ENCODE peak calls at places on chromosomes 11 and 22, in four cellular contexts. One of them, this sample, is unnamed.

GRCh38 chr11:68780829-68781228 is 29.5 kb upstream of the TESMIN start:
- DNase-seq in heart left ventricle: peak
- DNase-seq in CD8-positive, alpha-beta memory T cell: peak
- DNase-seq in IMR-90: no peak
- DNase-seq in this sample: no peak

GRCh38 chr11:76617553-76618265 is 52.8 kb downstream of the LRRC32 start:
- DNase-seq in CD8-positive, alpha-beta memory T cell: no peak
- DNase-seq in heart left ventricle: no peak
- DNase-seq in IMR-90: peak
- DNase-seq in this sample: peak

GRCh38 chr22:29004647-29005371 is 56.8 kb downstream of the C22orf31 start:
- DNase-seq in CD8-positive, alpha-beta memory T cell: no peak
- DNase-seq in heart left ventricle: peak
- DNase-seq in IMR-90: peak
- DNase-seq in this sample: peak

GRCh38 chr22:28137036-28137435 is 218.0 kb upstream of the PITPNB start:
- DNase-seq in IMR-90: no peak
- DNase-seq in heart left ventricle: no peak
- DNase-seq in CD8-positive, alpha-beta memory T cell: no peak
- DNase-seq in this sample: no peak

GRCh38 chr11:129191649-129192048 is 476 bp downstream of the ARHGAP32 start:
- DNase-seq in IMR-90: no peak
- DNase-seq in CD8-positive, alpha-beta memory T cell: no peak
- DNase-seq in heart left ventricle: no peak
- DNase-seq in this sample: no peak

GRCh38 chr22:45429921-45430775 is 16.7 kb downstream of the RIBC2 start:
- DNase-seq in CD8-positive, alpha-beta memory T cell: no peak
- DNase-seq in IMR-90: no peak
- DNase-seq in heart left ventricle: no peak
- DNase-seq in this sample: peak

GRCh38 chr11:76577199-76577920 is 93.2 kb downstream of the LRRC32 start:
- DNase-seq in IMR-90: peak
- DNase-seq in heart left ventricle: peak
- DNase-seq in CD8-positive, alpha-beta memory T cell: no peak
- DNase-seq in this sample: no peak

GRCh38 chr11:125886997-125887372 is 483 bp upstream of the HYLS1 start:
- DNase-seq in CD8-positive, alpha-beta memory T cell: peak
- DNase-seq in heart left ventricle: peak
- DNase-seq in IMR-90: no peak
- DNase-seq in this sample: peak

GRCh38 chr11:19789840-19790710 is 77.4 kb downstream of the NAV2 start:
- DNase-seq in heart left ventricle: no peak
- DNase-seq in IMR-90: peak
- DNase-seq in CD8-positive, alpha-beta memory T cell: no peak
- DNase-seq in this sample: no peak

GRCh38 chr22:47204002-47204979 is 441.8 kb downstream of the TBC1D22A start:
- DNase-seq in IMR-90: no peak
- DNase-seq in heart left ventricle: no peak
- DNase-seq in CD8-positive, alpha-beta memory T cell: peak
- DNase-seq in this sample: peak

GRCh38 chr11:110176366-110177056 is 83.3 kb downstream of the ZC3H12C start:
- DNase-seq in heart left ventricle: no peak
- DNase-seq in CD8-positive, alpha-beta memory T cell: no peak
- DNase-seq in IMR-90: peak
- DNase-seq in this sample: no peak

GRCh38 chr11:94960488-94960887 is 12.9 kb downstream of the CWC15 start:
- DNase-seq in CD8-positive, alpha-beta memory T cell: no peak
- DNase-seq in IMR-90: no peak
- DNase-seq in heart left ventricle: no peak
- DNase-seq in this sample: no peak

GRCh38 chr11:96065379-96065778 is 141.5 kb upstream of the MTMR2 start:
- DNase-seq in CD8-positive, alpha-beta memory T cell: no peak
- DNase-seq in heart left ventricle: no peak
- DNase-seq in IMR-90: peak
- DNase-seq in this sample: no peak

GRCh38 chr22:45911601-45912271 is 65.2 kb downstream of the WNT7B start:
- DNase-seq in IMR-90: no peak
- DNase-seq in CD8-positive, alpha-beta memory T cell: no peak
- DNase-seq in heart left ventricle: peak
- DNase-seq in this sample: no peak

GRCh38 chr11:128725630-128726461 is 32.0 kb downstream of the FLI1 start:
- DNase-seq in heart left ventricle: no peak
- DNase-seq in IMR-90: peak
- DNase-seq in CD8-positive, alpha-beta memory T cell: peak
- DNase-seq in this sample: no peak

GRCh38 chr11:9616042-9616640 is 42.7 kb downstream of the WEE1 start:
- DNase-seq in heart left ventricle: no peak
- DNase-seq in IMR-90: peak
- DNase-seq in CD8-positive, alpha-beta memory T cell: no peak
- DNase-seq in this sample: no peak

GRCh38 chr11:24400059-24400665 is 96.7 kb upstream of the LUZP2 start:
- DNase-seq in CD8-positive, alpha-beta memory T cell: no peak
- DNase-seq in heart left ventricle: no peak
- DNase-seq in IMR-90: no peak
- DNase-seq in this sample: no peak

GRCh38 chr11:125807909-125808308 is 20.0 kb downstream of the PATE3 start:
- DNase-seq in IMR-90: peak
- DNase-seq in CD8-positive, alpha-beta memory T cell: no peak
- DNase-seq in heart left ventricle: no peak
- DNase-seq in this sample: no peak

GRCh38 chr11:117220568-117220967 is 11.3 kb downstream of the PCSK7 start:
- DNase-seq in CD8-positive, alpha-beta memory T cell: no peak
- DNase-seq in IMR-90: no peak
- DNase-seq in heart left ventricle: peak
- DNase-seq in this sample: no peak

GRCh38 chr22:24429411-24430365 is 2.3 kb downstream of the ADORA2A start:
- DNase-seq in IMR-90: peak
- DNase-seq in CD8-positive, alpha-beta memory T cell: peak
- DNase-seq in heart left ventricle: peak
- DNase-seq in this sample: no peak

GRCh38 chr11:34161812-34162506 is 56.5 kb downstream of the NAT10 start:
- DNase-seq in IMR-90: peak
- DNase-seq in CD8-positive, alpha-beta memory T cell: peak
- DNase-seq in heart left ventricle: no peak
- DNase-seq in this sample: no peak

GRCh38 chr11:102762414-102762813 is 18.0 kb downstream of the MMP10 start:
- DNase-seq in heart left ventricle: no peak
- DNase-seq in CD8-positive, alpha-beta memory T cell: no peak
- DNase-seq in IMR-90: peak
- DNase-seq in this sample: no peak

GRCh38 chr11:94400839-94401772 is at the start of gene GPR83:
- DNase-seq in heart left ventricle: no peak
- DNase-seq in CD8-positive, alpha-beta memory T cell: no peak
- DNase-seq in IMR-90: peak
- DNase-seq in this sample: no peak

GRCh38 chr11:57641426-57641825 is 8.3 kb downstream of the YPEL4 start:
- DNase-seq in IMR-90: peak
- DNase-seq in heart left ventricle: no peak
- DNase-seq in CD8-positive, alpha-beta memory T cell: no peak
- DNase-seq in this sample: no peak

GRCh38 chr22:35749808-35750207 is 32.1 kb downstream of the APOL5 start:
- DNase-seq in CD8-positive, alpha-beta memory T cell: no peak
- DNase-seq in heart left ventricle: no peak
- DNase-seq in IMR-90: no peak
- DNase-seq in this sample: no peak

GRCh38 chr11:72430743-72431570 is 3.4 kb downstream of the CLPB start:
- DNase-seq in CD8-positive, alpha-beta memory T cell: no peak
- DNase-seq in heart left ventricle: peak
- DNase-seq in IMR-90: peak
- DNase-seq in this sample: no peak

GRCh38 chr11:124898711-124899110 is 1.0 kb upstream of the ROBO4 start:
- DNase-seq in heart left ventricle: peak
- DNase-seq in IMR-90: no peak
- DNase-seq in CD8-positive, alpha-beta memory T cell: no peak
- DNase-seq in this sample: peak

GRCh38 chr22:29555065-29555644 is 1.6 kb upstream of the THOC5 start:
- DNase-seq in CD8-positive, alpha-beta memory T cell: no peak
- DNase-seq in heart left ventricle: no peak
- DNase-seq in IMR-90: peak
- DNase-seq in this sample: peak

GRCh38 chr22:33807465-33807864 is 112.8 kb downstream of the LARGE1 start:
- DNase-seq in heart left ventricle: no peak
- DNase-seq in CD8-positive, alpha-beta memory T cell: no peak
- DNase-seq in IMR-90: peak
- DNase-seq in this sample: no peak

GRCh38 chr11:83600656-83601055 is 314.5 kb upstream of the CCDC90B start:
- DNase-seq in CD8-positive, alpha-beta memory T cell: no peak
- DNase-seq in IMR-90: no peak
- DNase-seq in heart left ventricle: no peak
- DNase-seq in this sample: no peak

GRCh38 chr11:848380-848931 is 5.8 kb downstream of the TSPAN4 start:
- DNase-seq in CD8-positive, alpha-beta memory T cell: peak
- DNase-seq in IMR-90: no peak
- DNase-seq in heart left ventricle: no peak
- DNase-seq in this sample: no peak

DNA sequence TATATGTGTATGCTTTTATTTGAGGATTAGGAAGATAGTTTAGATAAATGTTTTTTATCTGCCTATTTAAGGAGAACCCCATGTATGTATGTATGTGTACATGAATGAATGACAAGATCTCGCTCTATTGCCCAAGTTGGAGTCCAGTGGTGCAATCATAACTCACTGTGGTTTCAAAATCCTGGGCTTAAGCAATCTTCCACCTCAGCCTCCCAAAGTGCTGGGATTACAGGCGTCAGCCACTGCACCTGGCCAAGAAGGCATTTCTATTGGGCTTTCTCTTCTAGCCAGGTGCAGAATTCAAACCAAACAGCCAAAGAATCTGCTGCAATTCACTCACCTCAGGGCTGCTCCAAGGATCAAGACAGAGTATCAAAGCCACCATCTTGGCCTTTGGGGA is 25.5 kb upstream of the DGKZ start:
- DNase-seq in heart left ventricle: no peak
- DNase-seq in CD8-positive, alpha-beta memory T cell: no peak
- DNase-seq in IMR-90: no peak
- DNase-seq in this sample: no peak
- H3K4me3 ChIP-seq in heart left ventricle: no peak
- H3K4me3 ChIP-seq in CD8-positive, alpha-beta memory T cell: no peak
- H3K4me3 ChIP-seq in IMR-90: no peak
- H3K4me3 ChIP-seq in this sample: no peak

GRCh38 chr11:64644348-64645242 is 53.6 kb downstream of the SLC22A12 start:
- DNase-seq in IMR-90: no peak
- DNase-seq in CD8-positive, alpha-beta memory T cell: no peak
- DNase-seq in heart left ventricle: no peak
- DNase-seq in this sample: no peak
- H3K4me3 ChIP-seq in IMR-90: no peak
- H3K4me3 ChIP-seq in CD8-positive, alpha-beta memory T cell: no peak
- H3K4me3 ChIP-seq in heart left ventricle: no peak
- H3K4me3 ChIP-seq in this sample: no peak

GRCh38 chr22:38841635-38842034 is 2.2 kb downstream of the NPTXR start:
- DNase-seq in IMR-90: no peak
- DNase-seq in heart left ventricle: no peak
- DNase-seq in CD8-positive, alpha-beta memory T cell: no peak
- DNase-seq in this sample: no peak

GRCh38 chr22:38842512-38843200 is 1.2 kb downstream of the NPTXR start:
- DNase-seq in heart left ventricle: no peak
- DNase-seq in IMR-90: no peak
- DNase-seq in CD8-positive, alpha-beta memory T cell: no peak
- DNase-seq in this sample: no peak

GRCh38 chr22:38843201-38843715 is 570 bp downstream of the NPTXR start:
- DNase-seq in heart left ventricle: peak
- DNase-seq in IMR-90: peak
- DNase-seq in CD8-positive, alpha-beta memory T cell: peak
- DNase-seq in this sample: no peak

GRCh38 chr22:38840129-38840528 is 3.7 kb downstream of the NPTXR start:
- DNase-seq in heart left ventricle: no peak
- DNase-seq in IMR-90: no peak
- DNase-seq in CD8-positive, alpha-beta memory T cell: no peak
- DNase-seq in this sample: no peak

GRCh38 chr22:38841211-38841610 is 2.6 kb downstream of the NPTXR start:
- DNase-seq in CD8-positive, alpha-beta memory T cell: no peak
- DNase-seq in heart left ventricle: no peak
- DNase-seq in IMR-90: no peak
- DNase-seq in this sample: no peak
- H3K4me3 ChIP-seq in CD8-positive, alpha-beta memory T cell: no peak
- H3K4me3 ChIP-seq in heart left ventricle: no peak
- H3K4me3 ChIP-seq in IMR-90: no peak
- H3K4me3 ChIP-seq in this sample: no peak

GRCh38 chr11:69983897-69984438 is 94.1 kb upstream of the ANO1 start:
- DNase-seq in IMR-90: peak
- DNase-seq in CD8-positive, alpha-beta memory T cell: no peak
- DNase-seq in heart left ventricle: no peak
- DNase-seq in this sample: peak

GRCh38 chr11:69985654-69986420 is 92.3 kb upstream of the ANO1 start:
- DNase-seq in CD8-positive, alpha-beta memory T cell: no peak
- DNase-seq in heart left ventricle: no peak
- DNase-seq in IMR-90: no peak
- DNase-seq in this sample: peak

GRCh38 chr11:69984457-69985261 is 93.5 kb upstream of the ANO1 start:
- DNase-seq in CD8-positive, alpha-beta memory T cell: no peak
- DNase-seq in heart left ventricle: no peak
- DNase-seq in IMR-90: no peak
- DNase-seq in this sample: no peak

GRCh38 chr11:69985331-69985653 is 92.8 kb upstream of the ANO1 start:
- DNase-seq in CD8-positive, alpha-beta memory T cell: no peak
- DNase-seq in IMR-90: no peak
- DNase-seq in heart left ventricle: no peak
- DNase-seq in this sample: no peak

DNA sequence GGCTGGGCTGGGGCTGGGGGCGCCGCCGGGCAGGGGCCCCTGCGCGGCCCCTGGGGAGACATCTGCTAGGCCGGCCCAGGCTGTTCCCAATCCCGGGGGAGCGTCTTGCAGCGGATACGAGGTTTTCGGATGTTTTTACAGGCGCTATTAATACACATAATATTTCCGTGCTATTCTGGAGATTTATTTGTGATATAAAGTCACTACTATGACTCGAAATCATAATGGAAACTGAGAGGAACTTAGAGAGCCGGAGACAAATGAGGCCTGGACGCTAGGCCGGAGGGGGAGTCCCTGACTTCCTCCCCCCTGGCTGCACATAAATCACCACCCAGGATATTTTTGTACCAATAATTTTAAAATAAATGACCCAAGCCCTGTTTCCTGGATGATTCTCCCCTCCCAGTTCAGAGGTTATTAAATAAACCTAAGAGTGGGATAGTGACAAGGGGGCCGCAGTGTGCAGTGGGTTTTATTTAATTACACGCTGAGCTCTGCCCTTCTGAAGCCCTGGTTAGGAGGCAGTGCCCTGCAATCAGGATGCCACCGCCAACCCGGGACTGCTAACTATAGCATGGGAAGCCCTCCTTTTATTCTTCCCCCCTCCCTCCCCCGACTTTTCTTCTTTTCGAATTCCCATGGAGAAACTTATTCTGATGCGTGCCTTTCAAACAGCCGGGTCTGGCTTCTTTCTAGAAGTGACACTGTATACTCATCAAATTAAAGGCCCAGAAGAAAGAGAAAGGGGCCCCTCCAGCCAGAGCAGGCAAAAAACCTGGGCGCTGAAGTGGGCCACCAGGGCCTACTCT is 91.5 kb upstream of the ANO1 start:
- DNase-seq in IMR-90: no peak
- DNase-seq in CD8-positive, alpha-beta memory T cell: no peak
- DNase-seq in heart left ventricle: no peak
- DNase-seq in this sample: peak
- H3K4me3 ChIP-seq in IMR-90: peak
- H3K4me3 ChIP-seq in CD8-positive, alpha-beta memory T cell: no peak
- H3K4me3 ChIP-seq in heart left ventricle: peak
- H3K4me3 ChIP-seq in this sample: peak

This sample was measured in right lobe of liver.